ENCODE peak calls at places on chromosomes 5 and 9, in six cellular contexts. O, G, S, I, K and M are unnamed samples.

GRCh38 chr5:135497971-135498661 is 37.6 kb downstream of the NEUROG1 start:
- DNase-seq in O (no peak), G (no peak), S (no peak), I (no peak), K (peak; percentile 29), M (no peak)

GRCh38 chr9:92190536-92190790 is 75.2 kb upstream of the SPTLC1 start:
- DNase-seq in O (no peak), G (no peak), S (no peak), I (no peak), K (no peak), M (no peak)

GRCh38 chr5:21680196-21680595 is 1172.9 kb downstream of the CDH12 start:
- DNase-seq in O (no peak), G (peak; percentile 91), S (peak; percentile 88), I (no peak), K (peak; percentile 92), M (no peak)

GRCh38 chr5:61151893-61152292 is 10.4 kb downstream of the SMIM15 start:
- DNase-seq in O (no peak), G (no peak), S (no peak), I (no peak), K (no peak), M (no peak)

GRCh38 chr9:127991757-127992274 is 11.0 kb upstream of the EEIG1 start:
- DNase-seq in O (no peak), G (no peak), S (no peak), I (no peak), K (no peak), M (no peak)

GRCh38 chr9:995776-996175 is 19.3 kb downstream of the DMRT3 start:
- DNase-seq in O (no peak), G (no peak), S (peak; percentile 70), I (no peak), K (peak; percentile 50), M (no peak)

GRCh38 chr9:114005371-114006154 is 72.5 kb downstream of the AMBP start:
- DNase-seq in O (no peak), G (no peak), S (no peak), I (no peak), K (no peak), M (peak; percentile 68)

GRCh38 chr9:31142456-31142855 is 1242.0 kb upstream of the ACO1 start:
- DNase-seq in O (peak; percentile 28), G (no peak), S (no peak), I (no peak), K (no peak), M (no peak)

GRCh38 chr9:8857330-8858249 is 1058.0 kb upstream of the DMAC1 start:
- DNase-seq in O (peak; percentile 68), G (no peak), S (peak; percentile 47), I (peak; percentile 19), K (peak; percentile 32), M (peak; percentile 82)

GRCh38 chr9:83355024-83355444 is 183.2 kb downstream of the FRMD3 start:
- DNase-seq in O (peak; percentile 17), G (peak; percentile 9), S (no peak), I (no peak), K (peak; percentile 17), M (no peak)

GRCh38 chr5:173010021-173010420 is 26.4 kb downstream of the ATP6V0E1 start:
- DNase-seq in O (no peak), G (peak; percentile 27), S (no peak), I (no peak), K (peak; percentile 58), M (peak; percentile 18)

GRCh38 chr9:94002316-94003140 is 47.4 kb upstream of the BARX1 start:
- DNase-seq in O (peak; percentile 81), G (peak; percentile 12), S (peak; percentile 57), I (no peak), K (peak; percentile 47), M (no peak)

GRCh38 chr5:1315709-1316587 is 21.1 kb upstream of the TERT start:
- DNase-seq in O (peak; percentile 78), G (no peak), S (peak; percentile 2), I (peak; percentile 18), K (peak; percentile 24), M (peak; percentile 88)

GRCh38 chr5:1316588-1316902 is 21.7 kb upstream of the TERT start:
- DNase-seq in O (no peak), G (no peak), S (no peak), I (no peak), K (no peak), M (no peak)

GRCh38 chr5:1312993-1313833 is 18.3 kb upstream of the TERT start:
- DNase-seq in O (no peak), G (no peak), S (no peak), I (no peak), K (no peak), M (peak; percentile 70)

GRCh38 chr5:1315018-1315708 is 20.3 kb upstream of the TERT start:
- DNase-seq in O (no peak), G (no peak), S (no peak), I (no peak), K (no peak), M (peak; percentile 75)

GRCh38 chr5:1314564-1314982 is 19.7 kb upstream of the TERT start:
- DNase-seq in O (no peak), G (no peak), S (no peak), I (no peak), K (no peak), M (no peak)
- H3K4me3 ChIP-seq in O (no peak overlapping the region), G (no peak overlapping the region), S (no peak overlapping the region), I (no peak overlapping the region), K (no peak overlapping the region), M (no peak overlapping the region)

GRCh38 chr9:130932220-130933069 is 6.6 kb downstream of the FIBCD1 start:
- DNase-seq in O (peak; percentile 63), G (no peak), S (no peak), I (no peak), K (peak; percentile 73), M (no peak)
- H3K4me3 ChIP-seq in O (no peak overlapping the region), G (no peak overlapping the region), S (no peak overlapping the region), I (no peak overlapping the region), K (peak overlapping the region; percentile 41), M (no peak overlapping the region)

GRCh38 chr5:53418409-53418808 is 62.0 kb upstream of the FST start:
- DNase-seq in O (no peak), G (peak; percentile 76), S (peak; percentile 52), I (no peak), K (peak; percentile 42), M (no peak)
- H3K4me3 ChIP-seq in O (no peak overlapping the region), G (no peak overlapping the region), S (no peak overlapping the region), I (no peak overlapping the region), K (peak overlapping the region; percentile 48), M (no peak overlapping the region)

DNA sequence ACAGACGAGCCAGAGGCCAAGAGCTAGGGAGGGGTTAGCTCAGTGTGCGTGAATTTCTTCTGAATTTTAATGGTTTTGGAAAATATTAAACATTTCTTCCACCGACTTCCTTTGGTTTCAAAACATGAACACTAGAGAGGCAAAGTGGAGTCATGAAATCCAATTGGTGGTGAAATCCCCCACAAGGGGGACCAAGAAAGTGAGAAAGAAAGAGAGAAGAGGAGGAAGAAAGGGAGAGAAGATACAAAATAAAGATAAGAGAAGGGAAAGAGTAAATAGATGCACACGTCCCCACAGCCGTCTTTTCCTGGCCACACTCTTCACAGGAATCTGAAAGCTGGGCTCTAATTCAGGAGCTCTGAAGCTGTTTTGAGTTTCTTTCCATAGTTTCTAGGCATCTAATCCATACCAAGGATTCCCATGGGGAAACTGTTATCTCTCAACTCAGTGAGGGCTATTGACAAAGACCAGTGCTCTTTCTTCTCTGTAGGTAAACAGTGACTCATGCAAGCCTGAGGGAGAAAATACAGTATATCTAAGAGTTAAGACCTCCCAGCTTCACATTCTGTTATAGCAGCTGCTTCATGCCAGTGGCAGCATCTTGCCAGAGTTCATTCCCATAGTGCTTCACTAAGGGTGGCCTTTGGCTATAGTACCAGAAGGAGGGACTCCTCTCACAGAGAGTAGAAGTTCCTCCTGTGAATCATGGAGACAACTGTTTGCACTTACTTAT is 115.8 kb upstream of the LIFR start:
- DNase-seq in O (peak; percentile 77), G (peak; percentile 52), S (peak; percentile 85), I (no peak), K (peak; percentile 21), M (no peak)
- H3K4me3 ChIP-seq in O (no peak overlapping the region), G (no peak overlapping the region), S (no peak overlapping the region), I (no peak overlapping the region), K (no peak overlapping the region), M (no peak overlapping the region)

GRCh38 chr5:177310757-177311173 is 933 bp downstream of the MXD3 start:
- DNase-seq in O (no peak), G (no peak), S (no peak), I (no peak), K (peak; percentile 16), M (no peak)

GRCh38 chr5:177311361-177311722 is 356 bp downstream of the MXD3 start:
- DNase-seq in O (no peak), G (no peak), S (no peak), I (no peak), K (peak; percentile 59), M (no peak)

GRCh38 chr5:177310332-177310731 is 1.4 kb downstream of the MXD3 start:
- DNase-seq in O (no peak), G (no peak), S (no peak), I (no peak), K (no peak), M (no peak)

GRCh38 chr5:177308740-177309139 is 3.0 kb downstream of the MXD3 start:
- DNase-seq in O (no peak), G (no peak), S (no peak), I (no peak), K (no peak), M (no peak)

DNA sequence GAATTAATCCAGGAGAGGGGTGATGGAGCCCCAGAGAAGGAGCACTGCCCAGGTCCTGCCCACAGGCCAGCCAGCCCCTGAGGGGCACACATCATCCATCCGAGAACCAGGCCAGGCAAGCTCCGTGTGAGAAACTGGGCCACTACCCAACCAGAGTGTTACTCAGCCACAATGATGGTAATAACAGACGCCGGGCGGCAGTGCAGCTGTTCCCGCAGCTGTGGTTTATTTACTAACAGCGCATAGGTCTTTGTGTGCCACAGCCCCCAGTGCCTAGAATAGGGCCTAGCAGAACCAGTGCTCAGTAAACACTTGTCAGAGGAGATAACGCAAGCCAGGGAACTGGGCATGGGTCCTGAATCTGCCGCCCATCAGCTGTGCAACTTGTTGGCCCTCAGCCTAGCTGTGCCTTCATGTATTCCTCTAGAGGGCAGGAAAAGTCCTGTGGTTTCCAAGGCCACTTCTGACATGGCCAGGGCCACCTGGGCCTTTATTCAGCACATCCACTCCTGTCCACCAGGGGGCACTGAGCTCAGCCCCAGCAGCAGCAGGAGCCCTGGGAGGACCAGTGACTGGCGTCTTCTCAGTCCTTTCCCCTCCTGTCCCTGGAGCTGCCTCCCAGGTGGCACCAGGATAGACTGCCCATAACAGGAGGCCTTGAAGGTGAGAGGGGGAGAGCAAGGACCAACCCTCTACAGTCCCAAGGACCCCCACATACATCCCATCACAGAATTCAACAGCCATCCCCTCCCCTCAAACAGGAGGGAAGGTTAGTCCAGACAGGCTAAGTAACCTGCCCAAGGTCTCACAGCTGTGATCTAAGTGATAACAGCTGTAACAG is 2.1 kb downstream of the MXD3 start:
- DNase-seq in O (peak; percentile 79), G (peak; percentile 29), S (peak; percentile 67), I (peak; percentile 63), K (peak; percentile 72), M (peak; percentile 89)
- H3K4me3 ChIP-seq in O (no peak overlapping the region), G (no peak overlapping the region), S (no peak overlapping the region), I (no peak overlapping the region), K (no peak overlapping the region), M (no peak overlapping the region)